ENCODE peak calls at places on chromosomes 11 and 22, in ten cellular contexts. C is Peyer's patch; T is NK-92 treated with Interleukin-12 subunit alpha and Interleukin-12 subunit beta, amount 100 ng/mL, for 24 hours; O is NCI-H774; Y is activated T-cell treated with anti-CD3 and anti-CD28 coated beads, Interleukin-2, amount 50 U/mL, for 24 hours; J is spleen; B is effector memory CD4-positive, alpha-beta T cell; N is lung; D is T follicular helper cell; L is T-helper 2 cell. W is an unnamed sample.

GRCh38 chr11:2951235-2952110 is 22.3 kb upstream of the PHLDA2 start:
- DNase-seq in C (no peak), T (no peak), O (no peak), Y (no peak), J (no peak), B (no peak), N (no peak), D (no peak), L (no peak), W (no peak)

GRCh38 chr11:79546366-79546765 is 105.5 kb upstream of the TENM4 start:
- DNase-seq in C (no peak), T (no peak), O (peak; percentile 22), Y (no peak), J (no peak), B (no peak), N (no peak), D (no peak), L (no peak), W (no peak)

GRCh38 chr11:102810943-102811528 is 13.1 kb upstream of the MMP1 start:
- DNase-seq in C (no peak), T (no peak), O (peak; percentile 15), Y (no peak), J (no peak), B (no peak), N (no peak), D (no peak), L (no peak), W (peak; percentile 6)

GRCh38 chr11:111729441-111729840 is 36.7 kb downstream of the PPP2R1B start:
- DNase-seq in C (no peak), T (no peak), O (peak; percentile 24), Y (no peak), J (no peak), B (no peak), N (no peak), D (no peak), L (no peak), W (no peak)

GRCh38 chr11:94680426-94680825 is 87.7 kb upstream of the AMOTL1 start:
- DNase-seq in C (no peak), T (no peak), O (no peak), Y (no peak), J (no peak), B (no peak), N (no peak), D (no peak), L (no peak), W (no peak)

GRCh38 chr11:115656684-115657083 is 152.5 kb upstream of the CADM1 start:
- DNase-seq in C (peak; percentile 72), T (no peak), O (no peak), Y (no peak), J (no peak), B (no peak), N (no peak), D (no peak), L (no peak), W (peak; percentile 27)

GRCh38 chr11:119380816-119381185 is 689 bp downstream of the USP2 start:
- DNase-seq in C (no peak), T (no peak), O (no peak), Y (no peak), J (no peak), B (no peak), N (no peak), D (no peak), L (no peak), W (no peak)

GRCh38 chr22:41263704-41264103 is 22.3 kb downstream of the RANGAP1 start:
- DNase-seq in C (no peak), T (no peak), O (no peak), Y (no peak), J (no peak), B (no peak), N (no peak), D (no peak), L (no peak), W (no peak)

GRCh38 chr22:36765131-36765942 is 10.6 kb downstream of the IFT27 start:
- DNase-seq in C (peak; percentile 27), T (no peak), O (no peak), Y (no peak), J (peak; percentile 17), B (no peak), N (no peak), D (no peak), L (no peak), W (no peak)

GRCh38 chr11:79437981-79438630 is 2.7 kb downstream of the TENM4 start:
- DNase-seq in C (no peak), T (no peak), O (no peak), Y (no peak), J (peak; percentile 75), B (no peak), N (no peak), D (no peak), L (peak; percentile 1), W (no peak)

GRCh38 chr11:17012712-17013547 is 1.3 kb downstream of the PLEKHA7 start:
- DNase-seq in C (peak; percentile 82), T (no peak), O (peak; percentile 32), Y (peak; percentile 31), J (peak; percentile 73), B (no peak), N (peak; percentile 46), D (no peak), L (no peak), W (peak; percentile 91)

GRCh38 chr11:105960252-105961245 is 61.5 kb downstream of the MSANTD4 start:
- DNase-seq in C (no peak), T (no peak), O (no peak), Y (no peak), J (no peak), B (no peak), N (no peak), D (no peak), L (no peak), W (no peak)

GRCh38 chr22:49872347-49872746 is 18.7 kb downstream of the ZBED4 start:
- DNase-seq in C (no peak), T (no peak), O (no peak), Y (no peak), J (peak; percentile 19), B (no peak), N (no peak), D (no peak), L (no peak), W (no peak)

GRCh38 chr11:44763111-44763820 is 36.5 kb downstream of the TSPAN18 start:
- DNase-seq in C (no peak), T (no peak), O (no peak), Y (no peak), J (no peak), B (no peak), N (no peak), D (no peak), L (no peak), W (no peak)

GRCh38 chr22:46686221-46686872 is 51.7 kb downstream of the CERK start:
- DNase-seq in C (no peak), T (no peak), O (no peak), Y (no peak), J (peak; percentile 78), B (no peak), N (no peak), D (no peak), L (no peak), W (no peak)

GRCh38 chr11:94134651-94135512 is 6.2 kb downstream of the PANX1 start:
- DNase-seq in C (peak; percentile 72), T (no peak), O (no peak), Y (peak; percentile 46), J (no peak), B (no peak), N (peak; percentile 44), D (no peak), L (no peak), W (no peak)

GRCh38 chr22:27952779-27953178 is 33.7 kb upstream of the PITPNB start:
- DNase-seq in C (no peak), T (no peak), O (no peak), Y (no peak), J (no peak), B (no peak), N (no peak), D (no peak), L (no peak), W (no peak)

GRCh38 chr11:15208570-15209222 is 94.0 kb downstream of the INSC start:
- DNase-seq in C (peak; percentile 87), T (peak; percentile 54), O (peak; percentile 51), Y (peak; percentile 81), J (peak; percentile 94), B (peak; percentile 32), N (peak; percentile 72), D (peak; percentile 59), L (peak; percentile 65), W (peak; percentile 80)

GRCh38 chr22:35517769-35518530 is 22.7 kb upstream of the RASD2 start:
- DNase-seq in C (peak; percentile 66), T (no peak), O (no peak), Y (no peak), J (no peak), B (no peak), N (no peak), D (no peak), L (no peak), W (peak; percentile 25)

GRCh38 chr11:59801981-59802638 is 8.5 kb downstream of the MRPL16 start:
- DNase-seq in C (no peak), T (no peak), O (no peak), Y (no peak), J (no peak), B (no peak), N (no peak), D (no peak), L (no peak), W (no peak)

GRCh38 chr11:73570415-73571114 is 27.3 kb downstream of the FAM168A start:
- DNase-seq in C (no peak), T (no peak), O (peak; percentile 16), Y (no peak), J (no peak), B (no peak), N (peak; percentile 42), D (no peak), L (no peak), W (no peak)

GRCh38 chr11:129117595-129118350 is 74.4 kb downstream of the ARHGAP32 start:
- DNase-seq in C (peak; percentile 53), T (peak; percentile 4), O (peak; percentile 32), Y (no peak), J (no peak), B (no peak), N (peak; percentile 43), D (peak; percentile 25), L (peak; percentile 60), W (peak; percentile 15)

GRCh38 chr11:23405350-23405937 is 545.2 kb upstream of the CCDC179 start:
- DNase-seq in C (no peak), T (no peak), O (no peak), Y (no peak), J (peak; percentile 68), B (no peak), N (no peak), D (no peak), L (no peak), W (no peak)

GRCh38 chr11:119263352-119263940 is 53.5 kb downstream of the MCAM start:
- DNase-seq in C (no peak), T (no peak), O (no peak), Y (no peak), J (no peak), B (no peak), N (no peak), D (no peak), L (peak; percentile 84), W (no peak)

GRCh38 chr11:115682101-115682500 is 177.9 kb upstream of the CADM1 start:
- DNase-seq in C (no peak), T (no peak), O (no peak), Y (no peak), J (no peak), B (no peak), N (no peak), D (no peak), L (no peak), W (no peak)

GRCh38 chr11:122138759-122139594 is 23.0 kb upstream of the BLID start:
- DNase-seq in C (no peak), T (no peak), O (no peak), Y (no peak), J (no peak), B (no peak), N (no peak), D (no peak), L (no peak), W (no peak)

GRCh38 chr11:114623720-114624119 is 28.1 kb upstream of the NXPE4 start:
- DNase-seq in C (no peak), T (no peak), O (no peak), Y (no peak), J (no peak), B (no peak), N (no peak), D (no peak), L (no peak), W (no peak)

GRCh38 chr11:67670316-67671210 is 3.9 kb downstream of the ALDH3B2 start:
- DNase-seq in C (peak; percentile 40), T (no peak), O (no peak), Y (no peak), J (no peak), B (no peak), N (no peak), D (no peak), L (no peak), W (peak; percentile 25)

W was measured in A549.